ENCODE peak calls at places on chromosomes 5 and 9, in six cellular contexts. H is AG04450; P is choroid plexus epithelial cell; S is GM18507; Q is bronchial epithelial cell; E is effector CD4-positive, alpha-beta T cell. I is an unnamed sample.

GRCh38 chr5:168159425-168159824 is 132.0 kb upstream of the WWC1 start:
- DNase-seq in H (no peak), S (no peak), Q (no peak), P (no peak), E (no peak), I (no peak)

GRCh38 chr5:143781993-143782520 is 29.9 kb upstream of the HMHB1 start:
- DNase-seq in P (peak; percentile 50), E (no peak), S (no peak), Q (no peak), H (no peak), I (no peak)

GRCh38 chr5:59766394-59766793 is 127.1 kb downstream of the PDE4D start:
- DNase-seq in E (no peak), P (peak; percentile 52), H (no peak), Q (peak; percentile 38), S (no peak), I (peak; percentile 69)

GRCh38 chr9:37908698-37909186 is 4.8 kb upstream of the SLC25A51 start:
- DNase-seq in Q (peak; percentile 82), P (peak; percentile 81), E (no peak), H (no peak), S (no peak), I (peak; percentile 93)

GRCh38 chr5:157505496-157505895 is 45.5 kb downstream of the NIPAL4 start:
- DNase-seq in E (no peak), Q (no peak), P (no peak), H (no peak), S (no peak), I (no peak)

GRCh38 chr9:35729101-35729500 is 2.9 kb downstream of the TLN1 start:
- DNase-seq in Q (no peak), P (peak; percentile 29), S (no peak), E (no peak), H (no peak), I (no peak)

GRCh38 chr9:69898714-69899209 is 78.1 kb downstream of the CFAP95 start:
- DNase-seq in E (no peak), Q (peak; percentile 95), H (peak; percentile 36), P (peak; percentile 73), S (no peak), I (peak; percentile 87)

GRCh38 chr9:19028835-19029451 is 4.1 kb downstream of the SAXO1 start:
- DNase-seq in E (no peak), H (peak; percentile 52), P (peak; percentile 87), Q (peak; percentile 52), S (peak; percentile 65), I (peak; percentile 83)

GRCh38 chr9:96139592-96140251 is 162.3 kb downstream of the HSD17B3 start:
- DNase-seq in S (no peak), E (no peak), Q (peak; percentile 61), P (peak; percentile 93), H (peak; percentile 92), I (peak; percentile 71)

GRCh38 chr5:73587923-73588322 is 22.4 kb downstream of the UTP15 start:
- DNase-seq in S (no peak), H (no peak), Q (no peak), P (no peak), E (no peak), I (no peak)

GRCh38 chr5:160466121-160466520 is 44.5 kb downstream of the PTTG1 start:
- DNase-seq in Q (no peak), H (no peak), S (no peak), E (no peak), P (no peak), I (no peak)

I was measured in fibroblast of pulmonary artery.